ENCODE peak calls at places on chromosomes 11 and 22, in ten cellular contexts. One of them, this sample, is unnamed.

GRCh38 chr11:103537904-103538502 is 428.8 kb downstream of the DYNC2H1 start:
- DNase-seq in K562: no peak
- DNase-seq in HepG2: no peak
- DNase-seq in H1: no peak
- DNase-seq in WTC11: no peak
- DNase-seq in SK-N-SH: peak
- DNase-seq in endothelial cell of umbilical vein: peak
- DNase-seq in HCT116: peak
- DNase-seq in NB4: peak
- DNase-seq in GM12878: no peak
- DNase-seq in this sample: no peak

GRCh38 chr11:77602385-77603105 is 12.8 kb downstream of the AQP11 start:
- DNase-seq in NB4: no peak
- DNase-seq in SK-N-SH: no peak
- DNase-seq in WTC11: no peak
- DNase-seq in H1: no peak
- DNase-seq in HCT116: no peak
- DNase-seq in endothelial cell of umbilical vein: peak
- DNase-seq in K562: no peak
- DNase-seq in HepG2: peak
- DNase-seq in GM12878: no peak
- DNase-seq in this sample: peak

GRCh38 chr11:65071907-65072630 is 11.8 kb downstream of the CDCA5 start:
- DNase-seq in K562: no peak
- DNase-seq in H1: no peak
- DNase-seq in SK-N-SH: no peak
- DNase-seq in HCT116: no peak
- DNase-seq in GM12878: no peak
- DNase-seq in NB4: no peak
- DNase-seq in WTC11: no peak
- DNase-seq in HepG2: no peak
- DNase-seq in endothelial cell of umbilical vein: no peak
- DNase-seq in this sample: no peak

GRCh38 chr11:64834723-64835615 is 9.5 kb downstream of the CDC42BPG start:
- DNase-seq in GM12878: no peak
- DNase-seq in H1: no peak
- DNase-seq in NB4: no peak
- DNase-seq in WTC11: no peak
- DNase-seq in HCT116: no peak
- DNase-seq in K562: no peak
- DNase-seq in endothelial cell of umbilical vein: no peak
- DNase-seq in SK-N-SH: no peak
- DNase-seq in HepG2: no peak
- DNase-seq in this sample: peak

GRCh38 chr11:107592256-107592655 is 1.3 kb downstream of the ELMOD1 start:
- DNase-seq in HepG2: no peak
- DNase-seq in GM12878: no peak
- DNase-seq in endothelial cell of umbilical vein: peak
- DNase-seq in K562: no peak
- DNase-seq in SK-N-SH: no peak
- DNase-seq in WTC11: no peak
- DNase-seq in H1: no peak
- DNase-seq in NB4: no peak
- DNase-seq in HCT116: no peak
- DNase-seq in this sample: no peak

GRCh38 chr22:28817919-28818859 is 17.8 kb upstream of the XBP1 start:
- DNase-seq in HepG2: peak
- DNase-seq in GM12878: no peak
- DNase-seq in H1: no peak
- DNase-seq in K562: no peak
- DNase-seq in endothelial cell of umbilical vein: no peak
- DNase-seq in HCT116: no peak
- DNase-seq in NB4: peak
- DNase-seq in SK-N-SH: peak
- DNase-seq in WTC11: no peak
- DNase-seq in this sample: no peak

GRCh38 chr22:22061085-22062077 is 78.8 kb upstream of the TOP3B start:
- DNase-seq in GM12878: no peak
- DNase-seq in HepG2: peak
- DNase-seq in WTC11: no peak
- DNase-seq in HCT116: peak
- DNase-seq in H1: no peak
- DNase-seq in NB4: peak
- DNase-seq in endothelial cell of umbilical vein: no peak
- DNase-seq in K562: peak
- DNase-seq in SK-N-SH: no peak
- DNase-seq in this sample: peak

GRCh38 chr22:48354082-48354481 is 1473.6 kb downstream of the BRD1 start:
- DNase-seq in K562: no peak
- DNase-seq in HepG2: no peak
- DNase-seq in WTC11: no peak
- DNase-seq in SK-N-SH: no peak
- DNase-seq in HCT116: no peak
- DNase-seq in H1: no peak
- DNase-seq in endothelial cell of umbilical vein: no peak
- DNase-seq in GM12878: no peak
- DNase-seq in NB4: no peak
- DNase-seq in this sample: peak

GRCh38 chr22:34993548-34993947 is 72.4 kb upstream of the ISX start:
- DNase-seq in NB4: no peak
- DNase-seq in GM12878: no peak
- DNase-seq in K562: no peak
- DNase-seq in WTC11: no peak
- DNase-seq in HepG2: no peak
- DNase-seq in SK-N-SH: peak
- DNase-seq in HCT116: no peak
- DNase-seq in H1: no peak
- DNase-seq in endothelial cell of umbilical vein: no peak
- DNase-seq in this sample: no peak

GRCh38 chr22:34997921-34998320 is 68.0 kb upstream of the ISX start:
- DNase-seq in HCT116: no peak
- DNase-seq in HepG2: no peak
- DNase-seq in SK-N-SH: no peak
- DNase-seq in endothelial cell of umbilical vein: no peak
- DNase-seq in K562: no peak
- DNase-seq in H1: no peak
- DNase-seq in NB4: no peak
- DNase-seq in WTC11: no peak
- DNase-seq in GM12878: no peak
- DNase-seq in this sample: no peak

DNA sequence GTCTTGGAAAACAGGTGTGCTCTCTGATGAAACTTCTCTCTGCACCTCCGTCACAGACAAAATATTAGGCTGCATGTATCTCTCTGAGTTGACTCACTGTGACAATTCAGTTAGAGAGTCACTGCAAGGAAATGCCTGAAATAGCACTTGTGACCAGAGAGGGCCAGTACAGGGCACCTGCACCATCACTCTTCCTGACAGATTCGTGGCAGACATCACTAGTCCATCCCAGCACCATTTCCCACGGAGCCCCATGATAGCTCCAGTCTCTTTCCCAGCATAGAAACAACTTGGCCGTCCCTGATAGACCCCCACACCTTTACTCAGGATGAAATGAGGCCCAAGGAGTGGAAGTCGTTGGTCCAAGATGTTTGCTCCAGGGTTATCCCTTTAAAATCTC is 73.3 kb upstream of the ISX start:
- DNase-seq in HCT116: no peak
- DNase-seq in GM12878: no peak
- DNase-seq in endothelial cell of umbilical vein: no peak
- DNase-seq in H1: no peak
- DNase-seq in K562: no peak
- DNase-seq in SK-N-SH: no peak
- DNase-seq in WTC11: no peak
- DNase-seq in HepG2: no peak
- DNase-seq in NB4: no peak
- DNase-seq in this sample: no peak
- TF ChIP-seq MAX in HCT116: no peak
- TF ChIP-seq MAX in GM12878: no peak
- TF ChIP-seq MAX in endothelial cell of umbilical vein: no peak
- TF ChIP-seq MAX in H1: no peak
- TF ChIP-seq MAX in K562: no peak
- TF ChIP-seq MAX in SK-N-SH: no peak
- TF ChIP-seq MAX in WTC11: no peak
- TF ChIP-seq MAX in HepG2: no peak
- TF ChIP-seq MAX in NB4: no peak
- TF ChIP-seq MAX in this sample: no peak

GRCh38 chr22:31160328-31160978 is 471 bp downstream of the RNF185 start:
- DNase-seq in HCT116: no peak
- DNase-seq in SK-N-SH: no peak
- DNase-seq in K562: peak
- DNase-seq in WTC11: no peak
- DNase-seq in NB4: no peak
- DNase-seq in GM12878: no peak
- DNase-seq in endothelial cell of umbilical vein: peak
- DNase-seq in H1: peak
- DNase-seq in HepG2: no peak
- DNase-seq in this sample: no peak

GRCh38 chr22:31161386-31161785 is 1.4 kb downstream of the RNF185 start:
- DNase-seq in H1: no peak
- DNase-seq in GM12878: no peak
- DNase-seq in HepG2: no peak
- DNase-seq in WTC11: no peak
- DNase-seq in SK-N-SH: no peak
- DNase-seq in endothelial cell of umbilical vein: no peak
- DNase-seq in NB4: no peak
- DNase-seq in HCT116: no peak
- DNase-seq in K562: no peak
- DNase-seq in this sample: no peak

DNA sequence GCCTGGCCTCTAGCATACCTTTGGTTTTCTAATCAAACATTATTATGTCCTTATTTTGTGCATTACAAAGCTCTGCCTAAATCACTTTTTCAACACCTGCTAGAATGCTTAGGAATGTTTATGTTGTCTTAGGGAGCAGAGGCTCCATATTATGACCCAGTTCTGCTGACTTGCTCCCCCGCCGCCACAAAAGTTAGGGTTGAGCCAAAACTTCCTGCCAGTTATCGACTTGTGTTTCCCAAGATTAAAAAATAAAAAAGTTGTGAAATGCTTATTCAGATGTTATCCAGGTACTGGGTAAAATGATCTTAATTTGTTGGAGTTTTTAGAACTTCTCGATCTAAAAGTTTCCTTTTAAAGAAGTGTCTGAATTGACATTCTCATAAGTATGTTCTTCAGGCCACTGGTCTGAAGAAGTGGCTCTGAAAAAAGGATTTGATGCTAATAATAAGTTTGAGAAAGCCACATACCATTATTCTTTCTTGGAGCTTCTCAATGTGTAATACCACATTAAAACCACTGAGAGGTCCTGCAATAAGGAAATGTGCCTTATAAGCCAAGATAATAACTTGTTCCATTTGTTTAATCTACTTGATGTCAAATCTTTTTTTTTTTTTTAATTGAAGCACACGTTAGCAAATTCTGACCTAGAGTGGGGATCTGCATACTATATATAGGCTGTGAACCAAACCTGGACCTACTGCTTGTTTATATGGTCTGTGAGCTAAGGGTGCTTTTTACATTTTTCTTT is 2.2 kb downstream of the RNF185 start:
- DNase-seq in NB4: no peak
- DNase-seq in H1: no peak
- DNase-seq in HCT116: no peak
- DNase-seq in WTC11: no peak
- DNase-seq in HepG2: no peak
- DNase-seq in K562: no peak
- DNase-seq in SK-N-SH: no peak
- DNase-seq in GM12878: no peak
- DNase-seq in endothelial cell of umbilical vein: peak
- DNase-seq in this sample: no peak
- TF ChIP-seq MAX in NB4: no peak
- TF ChIP-seq MAX in H1: no peak
- TF ChIP-seq MAX in HCT116: no peak
- TF ChIP-seq MAX in WTC11: no peak
- TF ChIP-seq MAX in HepG2: no peak
- TF ChIP-seq MAX in K562: no peak
- TF ChIP-seq MAX in SK-N-SH: no peak
- TF ChIP-seq MAX in GM12878: no peak
- TF ChIP-seq MAX in endothelial cell of umbilical vein: no peak
- TF ChIP-seq MAX in this sample: no peak

GRCh38 chr11:12784445-12784844 is 110.2 kb downstream of the TEAD1 start:
- DNase-seq in NB4: no peak
- DNase-seq in HepG2: no peak
- DNase-seq in K562: no peak
- DNase-seq in GM12878: no peak
- DNase-seq in HCT116: no peak
- DNase-seq in WTC11: no peak
- DNase-seq in SK-N-SH: no peak
- DNase-seq in endothelial cell of umbilical vein: no peak
- DNase-seq in H1: no peak
- DNase-seq in this sample: no peak

GRCh38 chr11:12785901-12786300 is 111.7 kb downstream of the TEAD1 start:
- DNase-seq in SK-N-SH: no peak
- DNase-seq in WTC11: no peak
- DNase-seq in NB4: no peak
- DNase-seq in H1: no peak
- DNase-seq in HCT116: no peak
- DNase-seq in endothelial cell of umbilical vein: no peak
- DNase-seq in GM12878: no peak
- DNase-seq in HepG2: no peak
- DNase-seq in K562: no peak
- DNase-seq in this sample: no peak

GRCh38 chr11:12783765-12784164 is 109.5 kb downstream of the TEAD1 start:
- DNase-seq in HepG2: no peak
- DNase-seq in H1: no peak
- DNase-seq in HCT116: no peak
- DNase-seq in K562: no peak
- DNase-seq in GM12878: no peak
- DNase-seq in NB4: no peak
- DNase-seq in endothelial cell of umbilical vein: no peak
- DNase-seq in SK-N-SH: no peak
- DNase-seq in WTC11: no peak
- DNase-seq in this sample: no peak

GRCh38 chr11:12786450-12786849 is 112.2 kb downstream of the TEAD1 start:
- DNase-seq in GM12878: no peak
- DNase-seq in WTC11: no peak
- DNase-seq in SK-N-SH: no peak
- DNase-seq in NB4: no peak
- DNase-seq in endothelial cell of umbilical vein: no peak
- DNase-seq in K562: no peak
- DNase-seq in HCT116: no peak
- DNase-seq in H1: no peak
- DNase-seq in HepG2: no peak
- DNase-seq in this sample: no peak

DNA sequence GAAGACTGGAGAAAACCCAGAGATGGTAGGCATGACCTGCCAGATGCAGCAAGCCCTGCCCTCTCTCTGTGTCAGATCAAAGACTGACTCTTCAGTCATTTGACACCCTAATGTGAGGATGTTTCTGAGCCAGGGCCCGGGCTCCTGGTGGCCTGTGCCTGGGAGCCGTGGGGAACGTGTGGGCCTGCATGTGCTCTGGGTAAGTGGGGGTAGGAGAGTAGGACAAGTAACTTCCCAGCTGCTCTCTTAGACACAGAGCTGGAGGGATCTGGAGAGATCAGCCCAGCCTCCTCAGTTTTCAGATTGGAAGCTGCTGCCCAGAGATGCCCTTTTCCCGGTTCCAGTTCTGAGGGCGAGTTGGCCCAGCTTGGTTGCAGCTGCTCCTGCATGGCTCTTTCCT is 110.8 kb downstream of the TEAD1 start:
- DNase-seq in endothelial cell of umbilical vein: no peak
- DNase-seq in H1: no peak
- DNase-seq in HCT116: no peak
- DNase-seq in SK-N-SH: no peak
- DNase-seq in GM12878: no peak
- DNase-seq in K562: no peak
- DNase-seq in HepG2: no peak
- DNase-seq in NB4: no peak
- DNase-seq in WTC11: no peak
- DNase-seq in this sample: no peak
- TF ChIP-seq MAX in endothelial cell of umbilical vein: no peak
- TF ChIP-seq MAX in H1: no peak
- TF ChIP-seq MAX in HCT116: no peak
- TF ChIP-seq MAX in SK-N-SH: no peak
- TF ChIP-seq MAX in GM12878: no peak
- TF ChIP-seq MAX in K562: no peak
- TF ChIP-seq MAX in HepG2: no peak
- TF ChIP-seq MAX in NB4: no peak
- TF ChIP-seq MAX in WTC11: no peak
- TF ChIP-seq MAX in this sample: no peak

GRCh38 chr11:69501891-69502860 is 20.7 kb downstream of the LINC01488 start:
- DNase-seq in endothelial cell of umbilical vein: no peak
- DNase-seq in HepG2: no peak
- DNase-seq in HCT116: no peak
- DNase-seq in H1: no peak
- DNase-seq in SK-N-SH: peak
- DNase-seq in GM12878: no peak
- DNase-seq in WTC11: no peak
- DNase-seq in NB4: no peak
- DNase-seq in K562: no peak
- DNase-seq in this sample: no peak
- TF ChIP-seq MAX in endothelial cell of umbilical vein: no peak
- TF ChIP-seq MAX in HepG2: no peak
- TF ChIP-seq MAX in HCT116: no peak
- TF ChIP-seq MAX in H1: no peak
- TF ChIP-seq MAX in SK-N-SH: no peak
- TF ChIP-seq MAX in GM12878: no peak
- TF ChIP-seq MAX in WTC11: no peak
- TF ChIP-seq MAX in NB4: no peak
- TF ChIP-seq MAX in K562: no peak
- TF ChIP-seq MAX in this sample: no peak

This sample was measured in A549.